ENCODE peak calls at places on chromosomes 1 and 21, in four cellular contexts. M is HepG2, K is GM12878, F is WTC11. W is an unnamed sample.
A peak's percentile ranks its signal among the peaks of the same experiment; 100 is the strongest.

GRCh38 chr1:67732750-67733151 is 47.8 kb downstream of the GADD45A start:
- DNase-seq in M (no peak), K (peak; percentile 58), F (no peak), W (peak; percentile 62)

GRCh38 chr1:41954533-41954944 is 35.8 kb upstream of the HIVEP3 start:
- DNase-seq in F (peak; percentile 22), K (no peak), M (no peak), W (no peak)

GRCh38 chr1:215669806-215670485 is 102.8 kb downstream of the KCTD3 start:
- DNase-seq in M (no peak), K (no peak), F (no peak), W (no peak)

GRCh38 chr1:243973169-243973568 is 77.9 kb upstream of the ZBTB18 start:
- DNase-seq in M (no peak), F (no peak), K (no peak), W (no peak)

GRCh38 chr1:54857066-54857660 is 29.8 kb downstream of the DHCR24 start:
- DNase-seq in F (no peak), K (no peak), M (no peak), W (no peak)

GRCh38 chr1:39294531-39294930 is 90.0 kb downstream of the MACF1 start:
- DNase-seq in M (no peak), F (no peak), K (no peak), W (no peak)

GRCh38 chr1:55443175-55443933 is 228.2 kb upstream of the USP24 start:
- DNase-seq in M (peak; percentile 50), F (no peak), K (no peak), W (no peak)

GRCh38 chr1:168736450-168736980 is 7.5 kb upstream of the DPT start:
- DNase-seq in M (no peak), F (no peak), K (no peak), W (no peak)

GRCh38 chr1:214439352-214440119 is 111.9 kb downstream of the PTPN14 start:
- DNase-seq in M (peak; percentile 90), F (no peak), K (peak; percentile 60), W (no peak)

GRCh38 chr21:15431053-15431452 is 298.7 kb upstream of the USP25 start:
- DNase-seq in F (peak; percentile 13), M (no peak), K (no peak), W (no peak)

GRCh38 chr1:238951809-238952208 is 434.6 kb upstream of the CHRM3 start:
- DNase-seq in M (no peak), F (no peak), K (no peak), W (no peak)

DNA sequence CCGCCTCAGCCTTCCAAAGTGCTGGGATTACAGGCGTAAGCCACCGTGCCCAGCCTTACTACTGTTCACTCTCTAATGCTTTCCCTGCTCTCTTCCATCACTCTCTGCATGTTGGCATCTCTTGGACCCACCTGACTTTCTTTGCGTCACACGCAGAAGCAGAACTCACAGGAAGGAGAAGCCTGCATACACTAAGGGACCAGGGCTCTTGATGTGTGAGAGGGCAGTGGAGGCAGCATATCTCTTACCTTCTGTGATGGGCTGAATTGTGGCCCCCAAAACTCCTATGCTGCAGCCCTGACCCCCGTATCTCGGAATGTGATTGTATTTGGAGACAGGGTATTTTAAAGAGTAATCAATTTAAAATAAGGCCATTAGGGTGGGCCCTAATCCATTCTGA is 26.7 kb upstream of the SLAMF9 start:
- DNase-seq in K (no peak), M (no peak), F (no peak), W (no peak)
- TF ChIP-seq ETV6 in K (no peak), M (no peak), F (no peak), W (no peak)

GRCh38 chr1:222522105-222522915 is 25.6 kb downstream of the HHIPL2 start:
- DNase-seq in F (no peak), K (no peak), M (peak; percentile 54), W (no peak)
- TF ChIP-seq ETV6 in F (no peak), K (no peak), M (no peak), W (no peak)

GRCh38 chr1:22652457-22652856 is 579 bp upstream of the C1QB start:
- DNase-seq in K (no peak), F (no peak), M (no peak), W (no peak)

GRCh38 chr1:22650089-22650693 is 2.8 kb upstream of the C1QB start:
- DNase-seq in K (no peak), M (no peak), F (no peak), W (no peak)

GRCh38 chr1:22654692-22655091 is 1.7 kb downstream of the C1QB start:
- DNase-seq in F (no peak), M (no peak), K (no peak), W (peak; percentile 48)

GRCh38 chr1:22652881-22653316 is at the start of gene C1QB:
- DNase-seq in M (no peak), F (no peak), K (no peak), W (no peak)

GRCh38 chr1:22653741-22654140 is 705 bp downstream of the C1QB start:
- DNase-seq in F (no peak), K (no peak), M (no peak), W (no peak)
- TF ChIP-seq ETV6 in F (no peak), K (no peak), M (no peak), W (no peak)

DNA sequence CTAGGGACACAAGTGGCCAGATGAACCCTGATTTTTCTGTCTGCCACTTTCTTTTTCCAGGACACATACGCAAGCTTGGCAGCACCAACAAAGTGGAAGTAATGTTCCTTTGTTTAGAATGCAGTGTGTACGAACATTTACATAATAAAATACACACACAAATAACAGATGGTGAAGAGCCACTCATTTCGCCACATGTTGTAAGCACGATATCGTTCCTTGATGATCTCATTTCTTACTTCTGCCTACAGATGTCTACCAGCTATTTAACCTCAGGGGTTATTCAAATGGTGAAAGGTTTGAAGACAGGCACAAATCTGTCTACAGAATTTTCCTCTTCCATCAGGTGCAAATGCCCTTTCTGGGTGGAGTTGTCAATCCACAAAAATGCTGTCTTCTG is 670.1 kb upstream of the CXADR start:
- DNase-seq in M (no peak), K (no peak), F (no peak), W (no peak)
- TF ChIP-seq ETV6 in M (no peak), K (no peak), F (no peak), W (no peak)

W was measured in K562.